ENCODE peak calls at places on chromosome 10, in nine cellular contexts. F, M, B, L, T, W, S, H and D are unnamed samples.

GRCh38 chr10:50575477-50576244 is 48.1 kb downstream of the SGMS1 start:
- DNase-seq in F (no peak), M (no peak), B (no peak), L (no peak), T (no peak), W (no peak), S (no peak), H (peak; percentile 35), D (no peak)

GRCh38 chr10:106956216-106956915 is 208.1 kb downstream of the SORCS1 start:
- DNase-seq in F (no peak), M (no peak), B (no peak), L (no peak), T (no peak), W (no peak), S (no peak), H (no peak), D (no peak)

GRCh38 chr10:45154481-45154880 is 153.8 kb downstream of the ZNF22 start:
- DNase-seq in F (peak; percentile 43), M (peak; percentile 44), B (no peak), L (no peak), T (peak; percentile 22), W (no peak), S (no peak), H (peak; percentile 41), D (no peak)

GRCh38 chr10:91198781-91199180 is 21.7 kb upstream of the PCGF5 start:
- DNase-seq in F (peak; percentile 91), M (peak; percentile 95), B (no peak), L (no peak), T (peak; percentile 29), W (peak; percentile 24), S (no peak), H (peak; percentile 90), D (peak; percentile 49)

GRCh38 chr10:117152668-117153067 is 14.6 kb upstream of the VAX1 start:
- DNase-seq in F (no peak), M (no peak), B (no peak), L (no peak), T (no peak), W (no peak), S (no peak), H (no peak), D (no peak)

GRCh38 chr10:11440250-11441150 is 170.9 kb downstream of the USP6NL start:
- DNase-seq in F (no peak), M (no peak), B (no peak), L (no peak), T (no peak), W (no peak), S (no peak), H (no peak), D (no peak)

GRCh38 chr10:30228638-30229037 is 120.4 kb downstream of the MTPAP start:
- DNase-seq in F (peak; percentile 12), M (no peak), B (no peak), L (no peak), T (no peak), W (no peak), S (no peak), H (peak; percentile 28), D (no peak)

GRCh38 chr10:119330342-119330741 is 123.0 kb downstream of the GRK5 start:
- DNase-seq in F (no peak), M (no peak), B (no peak), L (no peak), T (peak; percentile 65), W (no peak), S (no peak), H (no peak), D (no peak)

GRCh38 chr10:92419740-92420553 is 129.0 kb downstream of the MARCHF5 start:
- DNase-seq in F (peak; percentile 64), M (peak; percentile 65), B (peak; percentile 31), L (peak; percentile 12), T (peak; percentile 29), W (no peak), S (no peak), H (peak; percentile 80), D (no peak)

GRCh38 chr10:73950155-73950554 is 39.2 kb downstream of the PLAU start:
- DNase-seq in F (no peak), M (no peak), B (no peak), L (no peak), T (no peak), W (no peak), S (no peak), H (no peak), D (no peak)

GRCh38 chr10:90939125-90939524 is 18.2 kb upstream of the ANKRD1 start:
- DNase-seq in F (no peak), M (no peak), B (no peak), L (no peak), T (no peak), W (no peak), S (no peak), H (no peak), D (no peak)

GRCh38 chr10:132607491-132607890 is 69.9 kb downstream of the INPP5A start:
- DNase-seq in F (no peak), M (no peak), B (no peak), L (no peak), T (no peak), W (no peak), S (no peak), H (no peak), D (no peak)

GRCh38 chr10:81876253-81876731 is 1.3 kb downstream of the NRG3 start:
- DNase-seq in F (no peak), M (no peak), B (no peak), L (no peak), T (no peak), W (no peak), S (no peak), H (no peak), D (peak; percentile 17)

GRCh38 chr10:117464176-117464575 is 78.4 kb upstream of the EMX2 start:
- DNase-seq in F (no peak), M (no peak), B (no peak), L (no peak), T (no peak), W (no peak), S (no peak), H (no peak), D (peak; percentile 31)

GRCh38 chr10:4623757-4624420 is 202.1 kb upstream of the AKR1E2 start:
- DNase-seq in F (peak; percentile 36), M (peak; percentile 44), B (no peak), L (no peak), T (peak; percentile 74), W (no peak), S (no peak), H (peak; percentile 47), D (no peak)

GRCh38 chr10:24744966-24745365 is 21.3 kb upstream of the ARHGAP21 start:
- DNase-seq in F (no peak), M (no peak), B (no peak), L (no peak), T (no peak), W (no peak), S (no peak), H (peak; percentile 36), D (no peak)

GRCh38 chr10:74960670-74961069 is 134.3 kb downstream of the KAT6B start:
- DNase-seq in F (no peak), M (no peak), B (no peak), L (no peak), T (no peak), W (no peak), S (no peak), H (no peak), D (no peak)

GRCh38 chr10:71471031-71471430 is 74.3 kb downstream of the CDH23 start:
- DNase-seq in F (no peak), M (no peak), B (no peak), L (no peak), T (no peak), W (no peak), S (no peak), H (no peak), D (no peak)

GRCh38 chr10:79127151-79127961 is 58.6 kb downstream of the ZMIZ1 start:
- DNase-seq in F (peak; percentile 89), M (peak; percentile 87), B (peak; percentile 95), L (no peak), T (peak; percentile 70), W (no peak), S (no peak), H (peak; percentile 77), D (no peak)

GRCh38 chr10:58137813-58138212 is 129.9 kb downstream of the IPMK start:
- DNase-seq in F (no peak), M (no peak), B (no peak), L (no peak), T (no peak), W (no peak), S (no peak), H (no peak), D (no peak)

GRCh38 chr10:74827045-74827441 is 643 bp downstream of the KAT6B start:
- DNase-seq in F (no peak), M (no peak), B (no peak), L (no peak), T (no peak), W (no peak), S (no peak), H (no peak), D (no peak)

GRCh38 chr10:58967551-58968418 is 208.7 kb upstream of the PHYHIPL start:
- DNase-seq in F (no peak), M (no peak), B (no peak), L (no peak), T (peak; percentile 43), W (no peak), S (no peak), H (peak; percentile 20), D (no peak)

GRCh38 chr10:126841341-126841902 is 63.8 kb upstream of the DOCK1 start:
- DNase-seq in F (no peak), M (no peak), B (no peak), L (no peak), T (no peak), W (no peak), S (no peak), H (no peak), D (no peak)

GRCh38 chr10:2079603-2080078 is 342.3 kb upstream of the ADARB2 start:
- DNase-seq in F (no peak), M (no peak), B (no peak), L (no peak), T (no peak), W (no peak), S (no peak), H (no peak), D (no peak)